ENCODE peak calls at places on chromosomes 12 and 14, in six cellular contexts. W is neural progenitor cell, L is fibroblast of lung, C is NCI-H1417, J is right atrium auricular region, Y is MCF 10A. D is an unnamed sample.
A peak's percentile ranks its signal among the peaks of the same experiment; 100 is the strongest.

GRCh38 chr14:73754911-73755360 is 40.8 kb upstream of the PNMA1 start:
- DNase-seq in W (no peak), L (peak; percentile 64), C (no peak), J (no peak), Y (peak; percentile 43), D (peak; percentile 17)

GRCh38 chr14:102693006-102693755 is 84.1 kb upstream of the TRAF3 start:
- DNase-seq in W (peak; percentile 82), L (no peak), C (peak; percentile 19), J (no peak), Y (no peak), D (peak; percentile 38)

GRCh38 chr12:41061189-41061588 is 126.9 kb upstream of the PDZRN4 start:
- DNase-seq in W (no peak), L (no peak), C (no peak), J (no peak), Y (no peak), D (no peak)

GRCh38 chr12:127273621-127274020 is 993.3 kb upstream of the TMEM132C start:
- DNase-seq in W (no peak), L (no peak), C (no peak), J (no peak), Y (peak; percentile 54), D (no peak)

GRCh38 chr14:104552738-104553125 is 26.8 kb upstream of the C14orf180 start:
- DNase-seq in W (no peak), L (no peak), C (no peak), J (no peak), Y (no peak), D (no peak)

GRCh38 chr14:20627337-20628032 is 14.0 kb downstream of the OR6S1 start:
- DNase-seq in W (no peak), L (no peak), C (no peak), J (no peak), Y (peak; percentile 61), D (no peak)

GRCh38 chr14:95389471-95390011 is 69.8 kb upstream of the CLMN start:
- DNase-seq in W (no peak), L (no peak), C (no peak), J (peak; percentile 87), Y (peak; percentile 18), D (no peak)

GRCh38 chr12:42625611-42626010 is 36.1 kb upstream of the PRICKLE1 start:
- DNase-seq in W (no peak), L (no peak), C (no peak), J (no peak), Y (no peak), D (no peak)

GRCh38 chr12:54304187-54304810 is 3.5 kb upstream of the NFE2 start:
- DNase-seq in W (no peak), L (peak; percentile 56), C (peak; percentile 14), J (peak; percentile 73), Y (peak; percentile 95), D (peak; percentile 49)

GRCh38 chr12:47903927-47904646 is 707 bp downstream of the VDR start:
- DNase-seq in W (no peak), L (peak; percentile 77), C (no peak), J (peak; percentile 76), Y (peak; percentile 90), D (peak; percentile 20)

GRCh38 chr12:111171334-111171733 is 197.6 kb downstream of the PHETA1 start:
- DNase-seq in W (no peak), L (no peak), C (no peak), J (no peak), Y (no peak), D (no peak)

GRCh38 chr14:61065671-61066070 is 84.6 kb downstream of the SLC38A6 start:
- DNase-seq in W (no peak), L (no peak), C (peak; percentile 75), J (no peak), Y (no peak), D (no peak)

GRCh38 chr12:102740157-102741032 is 176.6 kb downstream of the PAH start:
- DNase-seq in W (peak; percentile 41), L (peak; percentile 38), C (peak; percentile 50), J (no peak), Y (peak; percentile 47), D (peak; percentile 22)

GRCh38 chr12:71938728-71939385 is at the start of gene TPH2:
- DNase-seq in W (peak; percentile 94), L (peak; percentile 58), C (no peak), J (no peak), Y (peak; percentile 71), D (peak; percentile 96)

GRCh38 chr12:12011880-12012260 is 58.9 kb upstream of the BCL2L14 start:
- DNase-seq in W (no peak), L (no peak), C (no peak), J (no peak), Y (no peak), D (no peak)

GRCh38 chr12:14366211-14366762 is 805 bp downstream of the ATF7IP start:
- DNase-seq in W (no peak), L (no peak), C (no peak), J (no peak), Y (peak; percentile 43), D (no peak)

GRCh38 chr12:96375841-96376249 is 24.4 kb downstream of the CDK17 start:
- DNase-seq in W (no peak), L (no peak), C (no peak), J (no peak), Y (no peak), D (no peak)

D was measured in GM23338.